ENCODE peak calls at places on chromosomes 13 and 19, in five cellular contexts. One of them, this sample, is unnamed.

GRCh38 chr19:51327066-51327985 is 14.6 kb downstream of the VSIG10L start:
- DNase-seq in esophagus squamous epithelium: no peak
- DNase-seq in PC-3: peak
- DNase-seq in AG10803: peak
- DNase-seq in AG04450: no peak
- DNase-seq in this sample: peak

GRCh38 chr13:20856650-20857049 is 45.9 kb downstream of the XPO4 start:
- DNase-seq in esophagus squamous epithelium: no peak
- DNase-seq in PC-3: no peak
- DNase-seq in AG10803: no peak
- DNase-seq in AG04450: no peak
- DNase-seq in this sample: no peak

GRCh38 chr13:114099191-114099590 is 33.2 kb downstream of the RASA3 start:
- DNase-seq in esophagus squamous epithelium: no peak
- DNase-seq in PC-3: peak
- DNase-seq in AG10803: peak
- DNase-seq in AG04450: peak
- DNase-seq in this sample: peak

GRCh38 chr13:38950987-38951386 is 39.6 kb downstream of the STOML3 start:
- DNase-seq in esophagus squamous epithelium: no peak
- DNase-seq in PC-3: no peak
- DNase-seq in AG10803: no peak
- DNase-seq in AG04450: no peak
- DNase-seq in this sample: no peak

GRCh38 chr13:71493189-71493588 is 373.8 kb downstream of the DACH1 start:
- DNase-seq in esophagus squamous epithelium: no peak
- DNase-seq in PC-3: no peak
- DNase-seq in AG10803: no peak
- DNase-seq in AG04450: no peak
- DNase-seq in this sample: no peak

GRCh38 chr13:34294483-34295129 is 476.7 kb downstream of the RFC3 start:
- DNase-seq in esophagus squamous epithelium: no peak
- DNase-seq in PC-3: no peak
- DNase-seq in AG10803: peak
- DNase-seq in AG04450: no peak
- DNase-seq in this sample: no peak

GRCh38 chr13:43331676-43332075 is 308.3 kb downstream of the DNAJC15 start:
- DNase-seq in esophagus squamous epithelium: no peak
- DNase-seq in PC-3: no peak
- DNase-seq in AG10803: no peak
- DNase-seq in AG04450: no peak
- DNase-seq in this sample: no peak

GRCh38 chr13:109151255-109151654 is 521.8 kb downstream of the MYO16 start:
- DNase-seq in esophagus squamous epithelium: no peak
- DNase-seq in PC-3: peak
- DNase-seq in AG10803: no peak
- DNase-seq in AG04450: no peak
- DNase-seq in this sample: no peak

GRCh38 chr13:42048625-42049453 is at the start of gene DGKH:
- DNase-seq in esophagus squamous epithelium: no peak
- DNase-seq in PC-3: peak
- DNase-seq in AG10803: peak
- DNase-seq in AG04450: no peak
- DNase-seq in this sample: peak

GRCh38 chr13:33194820-33195692 is 90.5 kb downstream of the STARD13 start:
- DNase-seq in esophagus squamous epithelium: no peak
- DNase-seq in PC-3: peak
- DNase-seq in AG10803: peak
- DNase-seq in AG04450: peak
- DNase-seq in this sample: peak

GRCh38 chr19:50486823-50487515 is 10.3 kb upstream of the GARIN5A start:
- DNase-seq in esophagus squamous epithelium: no peak
- DNase-seq in PC-3: peak
- DNase-seq in AG10803: peak
- DNase-seq in AG04450: no peak
- DNase-seq in this sample: no peak

GRCh38 chr19:4375620-4376228 is 24.6 kb downstream of the SH3GL1 start:
- DNase-seq in esophagus squamous epithelium: no peak
- DNase-seq in PC-3: peak
- DNase-seq in AG10803: peak
- DNase-seq in AG04450: no peak
- DNase-seq in this sample: peak

GRCh38 chr13:93932901-93933300 is 546.6 kb downstream of the DCT start:
- DNase-seq in esophagus squamous epithelium: no peak
- DNase-seq in PC-3: no peak
- DNase-seq in AG10803: no peak
- DNase-seq in AG04450: no peak
- DNase-seq in this sample: no peak

GRCh38 chr19:49786432-49786831 is 19.6 kb downstream of the AP2A1 start:
- DNase-seq in esophagus squamous epithelium: no peak
- DNase-seq in PC-3: peak
- DNase-seq in AG10803: peak
- DNase-seq in AG04450: no peak
- DNase-seq in this sample: no peak

GRCh38 chr13:69524459-69525155 is 583.0 kb upstream of the ATXN8OS start:
- DNase-seq in esophagus squamous epithelium: no peak
- DNase-seq in PC-3: peak
- DNase-seq in AG10803: no peak
- DNase-seq in AG04450: no peak
- DNase-seq in this sample: no peak

GRCh38 chr19:55304279-55304978 is 20.6 kb downstream of the BRSK1 start:
- DNase-seq in esophagus squamous epithelium: no peak
- DNase-seq in PC-3: peak
- DNase-seq in AG10803: peak
- DNase-seq in AG04450: no peak
- DNase-seq in this sample: peak

GRCh38 chr13:113069861-113070805 is 35.5 kb upstream of the F7 start:
- DNase-seq in esophagus squamous epithelium: no peak
- DNase-seq in PC-3: no peak
- DNase-seq in AG10803: no peak
- DNase-seq in AG04450: no peak
- DNase-seq in this sample: no peak

GRCh38 chr13:105918842-105919741 is 616.4 kb downstream of the EFNB2 start:
- DNase-seq in esophagus squamous epithelium: no peak
- DNase-seq in PC-3: peak
- DNase-seq in AG10803: peak
- DNase-seq in AG04450: no peak
- DNase-seq in this sample: no peak

GRCh38 chr19:53865523-53865917 is 2.2 kb upstream of the MYADM start:
- DNase-seq in esophagus squamous epithelium: no peak
- DNase-seq in PC-3: no peak
- DNase-seq in AG10803: peak
- DNase-seq in AG04450: no peak
- DNase-seq in this sample: peak

GRCh38 chr13:111539791-111540446 is 219.5 kb downstream of the TEX29 start:
- DNase-seq in esophagus squamous epithelium: no peak
- DNase-seq in PC-3: no peak
- DNase-seq in AG10803: no peak
- DNase-seq in AG04450: no peak
- DNase-seq in this sample: no peak

GRCh38 chr13:36764536-36764935 is 54.5 kb upstream of the RFXAP start:
- DNase-seq in esophagus squamous epithelium: no peak
- DNase-seq in PC-3: no peak
- DNase-seq in AG10803: no peak
- DNase-seq in AG04450: no peak
- DNase-seq in this sample: no peak

GRCh38 chr13:36769126-36769525 is 49.9 kb upstream of the RFXAP start:
- DNase-seq in esophagus squamous epithelium: no peak
- DNase-seq in PC-3: no peak
- DNase-seq in AG10803: no peak
- DNase-seq in AG04450: no peak
- DNase-seq in this sample: no peak

GRCh38 chr13:36767276-36767675 is 51.7 kb upstream of the RFXAP start:
- DNase-seq in esophagus squamous epithelium: no peak
- DNase-seq in PC-3: no peak
- DNase-seq in AG10803: no peak
- DNase-seq in AG04450: no peak
- DNase-seq in this sample: no peak

GRCh38 chr13:36764957-36765356 is 54.1 kb upstream of the RFXAP start:
- DNase-seq in esophagus squamous epithelium: no peak
- DNase-seq in PC-3: no peak
- DNase-seq in AG10803: no peak
- DNase-seq in AG04450: no peak
- DNase-seq in this sample: no peak

GRCh38 chr13:36766295-36766694 is 52.7 kb upstream of the RFXAP start:
- DNase-seq in esophagus squamous epithelium: no peak
- DNase-seq in PC-3: peak
- DNase-seq in AG10803: peak
- DNase-seq in AG04450: no peak
- DNase-seq in this sample: no peak
- TF ChIP-seq CTCF in esophagus squamous epithelium: no peak
- TF ChIP-seq CTCF in PC-3: no peak
- TF ChIP-seq CTCF in AG10803: no peak
- TF ChIP-seq CTCF in AG04450: no peak
- TF ChIP-seq CTCF in this sample: no peak

DNA sequence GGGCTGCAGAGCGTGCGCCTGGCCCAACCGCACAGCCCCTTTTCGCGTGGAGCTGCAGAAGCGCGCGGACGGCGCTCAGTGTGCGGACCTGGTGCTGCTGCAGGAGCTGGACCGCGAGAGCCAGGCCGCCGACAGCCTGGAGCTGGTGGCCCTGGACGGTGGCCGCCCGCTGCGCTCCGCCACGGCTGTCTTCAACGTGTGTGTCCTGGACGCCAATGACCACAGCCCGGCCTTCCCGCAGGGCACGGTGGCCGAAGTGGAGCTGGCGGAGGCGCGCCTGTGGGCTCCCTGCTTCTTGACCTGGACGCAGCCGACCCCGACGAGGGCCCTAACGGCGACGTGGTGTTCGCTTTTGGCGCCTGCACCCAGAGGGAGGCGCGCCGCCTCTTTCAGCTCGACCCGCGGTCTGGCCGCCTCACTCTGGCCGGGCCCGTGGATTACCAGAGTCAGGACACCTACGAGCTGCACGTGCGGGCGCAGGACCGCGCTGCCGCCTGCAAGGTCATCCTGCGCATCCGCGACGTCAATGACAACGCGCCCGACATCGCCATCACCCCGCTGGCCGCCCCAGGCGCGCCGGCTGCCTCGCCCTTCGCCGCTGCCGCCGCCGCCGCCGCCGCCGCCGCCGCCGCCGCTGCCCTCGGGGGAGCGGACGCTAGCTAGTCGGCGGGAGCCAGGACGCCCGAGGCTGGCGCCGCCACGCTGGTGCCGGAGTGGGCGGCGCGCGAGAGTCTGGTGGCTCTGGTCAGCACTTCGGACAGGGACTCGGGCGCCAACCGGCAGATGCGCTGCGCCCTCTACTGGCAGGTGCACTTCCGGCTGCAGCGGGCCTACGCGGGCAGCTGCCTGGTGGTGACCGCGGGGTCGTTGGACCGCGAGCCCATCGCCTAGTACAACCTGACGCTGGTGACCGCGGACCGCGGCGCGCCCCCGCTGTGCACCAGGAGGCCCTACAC is 172.2 kb downstream of the OLFM4 start:
- DNase-seq in esophagus squamous epithelium: no peak
- DNase-seq in PC-3: no peak
- DNase-seq in AG10803: peak
- DNase-seq in AG04450: no peak
- DNase-seq in this sample: peak
- TF ChIP-seq CTCF in esophagus squamous epithelium: no peak
- TF ChIP-seq CTCF in PC-3: no peak
- TF ChIP-seq CTCF in AG10803: peak
- TF ChIP-seq CTCF in AG04450: peak
- TF ChIP-seq CTCF in this sample: peak

DNA sequence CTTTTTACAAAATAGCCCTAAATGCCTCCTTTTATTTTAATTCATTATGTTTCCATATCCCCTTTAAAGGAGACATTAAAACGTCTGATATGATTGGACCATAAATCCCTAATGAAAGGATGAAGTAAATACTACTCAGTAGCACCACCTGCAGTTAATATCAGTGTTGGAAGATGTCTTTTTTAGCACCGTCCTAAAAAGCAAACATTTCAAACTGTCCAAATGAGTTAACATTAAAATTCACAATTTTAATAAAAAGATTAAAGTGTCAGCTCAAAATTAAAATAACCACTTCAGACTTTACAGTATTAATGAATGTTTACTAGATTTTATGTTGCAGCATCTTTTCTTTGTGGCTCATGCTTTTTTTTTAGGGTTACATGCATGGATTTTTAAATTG is 12.3 kb downstream of the ZNF507 start:
- DNase-seq in esophagus squamous epithelium: no peak
- DNase-seq in PC-3: peak
- DNase-seq in AG10803: no peak
- DNase-seq in AG04450: no peak
- DNase-seq in this sample: no peak
- TF ChIP-seq CTCF in esophagus squamous epithelium: no peak
- TF ChIP-seq CTCF in PC-3: peak
- TF ChIP-seq CTCF in AG10803: peak
- TF ChIP-seq CTCF in AG04450: peak
- TF ChIP-seq CTCF in this sample: peak

GRCh38 chr19:2661615-2662014 is 40.9 kb downstream of the GNG7 start:
- DNase-seq in esophagus squamous epithelium: no peak
- DNase-seq in PC-3: peak
- DNase-seq in AG10803: no peak
- DNase-seq in AG04450: no peak
- DNase-seq in this sample: no peak
- TF ChIP-seq CTCF in esophagus squamous epithelium: no peak
- TF ChIP-seq CTCF in PC-3: peak
- TF ChIP-seq CTCF in AG10803: no peak
- TF ChIP-seq CTCF in AG04450: no peak
- TF ChIP-seq CTCF in this sample: peak

GRCh38 chr19:17418710-17419109 is 1.1 kb upstream of the MVB12A start:
- DNase-seq in esophagus squamous epithelium: no peak
- DNase-seq in PC-3: no peak
- DNase-seq in AG10803: no peak
- DNase-seq in AG04450: no peak
- DNase-seq in this sample: no peak

GRCh38 chr19:17419154-17419490 is 725 bp upstream of the MVB12A start:
- DNase-seq in esophagus squamous epithelium: no peak
- DNase-seq in PC-3: no peak
- DNase-seq in AG10803: no peak
- DNase-seq in AG04450: no peak
- DNase-seq in this sample: no peak

GRCh38 chr19:17419491-17420266 is at the start of gene MVB12A:
- DNase-seq in esophagus squamous epithelium: peak
- DNase-seq in PC-3: peak
- DNase-seq in AG10803: peak
- DNase-seq in AG04450: peak
- DNase-seq in this sample: peak

GRCh38 chr19:17421942-17422341 is 2.1 kb downstream of the MVB12A start:
- DNase-seq in esophagus squamous epithelium: no peak
- DNase-seq in PC-3: no peak
- DNase-seq in AG10803: no peak
- DNase-seq in AG04450: no peak
- DNase-seq in this sample: no peak

GRCh38 chr19:17420267-17420924 is 549 bp downstream of the MVB12A start:
- DNase-seq in esophagus squamous epithelium: no peak
- DNase-seq in PC-3: peak
- DNase-seq in AG10803: no peak
- DNase-seq in AG04450: no peak
- DNase-seq in this sample: peak
- TF ChIP-seq CTCF in esophagus squamous epithelium: peak
- TF ChIP-seq CTCF in PC-3: no peak
- TF ChIP-seq CTCF in AG10803: no peak
- TF ChIP-seq CTCF in AG04450: peak
- TF ChIP-seq CTCF in this sample: no peak